ENCODE peak calls at places on chromosomes 6 and 20, in five cellular contexts. F is H9, C is upper lobe of right lung, W is endodermal cell, D is fibroblast of pulmonary artery. Q is an unnamed sample.

GRCh38 chr6:33427585-33428218 is 7.8 kb downstream of the SYNGAP1 start:
- DNase-seq in D (no peak), W (peak), F (peak), C (peak), Q (peak)

GRCh38 chr6:127515234-127515793 is 3.8 kb downstream of the MTCL3 start:
- DNase-seq in C (no peak), D (peak), W (peak), F (peak), Q (no peak)

GRCh38 chr6:85360794-85361642 is 88.9 kb upstream of the NT5E start:
- DNase-seq in F (no peak), W (no peak), D (peak), C (no peak), Q (no peak)

GRCh38 chr6:166939276-166939816 is 17.0 kb downstream of the RNASET2 start:
- DNase-seq in F (no peak), C (no peak), W (no peak), D (no peak), Q (no peak)

GRCh38 chr20:45938727-45939438 is 4.4 kb downstream of the PCIF1 start:
- DNase-seq in D (no peak), F (peak), W (peak), C (no peak), Q (no peak)

GRCh38 chr6:114987281-114987680 is 644.5 kb upstream of the HS3ST5 start:
- DNase-seq in D (no peak), C (no peak), F (no peak), W (no peak), Q (no peak)

GRCh38 chr6:12555781-12556180 is 160.8 kb upstream of the PHACTR1 start:
- DNase-seq in W (no peak), D (no peak), C (no peak), F (no peak), Q (no peak)

GRCh38 chr6:28537509-28538140 is 11.9 kb downstream of the GPX5 start:
- DNase-seq in F (peak), D (no peak), W (peak), C (no peak), Q (peak)

GRCh38 chr6:110414669-110415296 is 592 bp downstream of the DDO start:
- DNase-seq in W (no peak), C (peak), F (no peak), D (no peak), Q (no peak)

GRCh38 chr6:134512946-134513345 is 195.0 kb upstream of the SGK1 start:
- DNase-seq in F (no peak), C (no peak), W (no peak), D (peak), Q (no peak)

GRCh38 chr6:151379933-151380847 is 11.2 kb downstream of the ZBTB2 start:
- DNase-seq in F (no peak), C (no peak), W (peak), D (no peak), Q (no peak)

GRCh38 chr20:23526850-23527249 is 35.9 kb downstream of the CST8 start:
- DNase-seq in F (no peak), W (no peak), D (no peak), C (no peak), Q (no peak)

GRCh38 chr20:53413188-53413631 is 180.4 kb downstream of the ZNF217 start:
- DNase-seq in C (peak), F (peak), D (no peak), W (peak), Q (peak)
- TF ChIP-seq CTCF in C (peak), F (peak), D (peak), W (peak), Q (peak)

GRCh38 chr6:19849736-19850135 is 12.6 kb downstream of the ID4 start:
- DNase-seq in W (no peak), D (no peak), C (no peak), F (no peak), Q (no peak)

GRCh38 chr6:19855510-19855909 is 18.3 kb downstream of the ID4 start:
- DNase-seq in F (no peak), W (no peak), C (no peak), D (no peak), Q (no peak)

GRCh38 chr6:19849196-19849595 is 12.0 kb downstream of the ID4 start:
- DNase-seq in C (no peak), F (no peak), W (no peak), D (no peak), Q (no peak)

GRCh38 chr6:19851273-19852089 is 14.3 kb downstream of the ID4 start:
- DNase-seq in C (no peak), D (peak), W (peak), F (peak), Q (no peak)

DNA sequence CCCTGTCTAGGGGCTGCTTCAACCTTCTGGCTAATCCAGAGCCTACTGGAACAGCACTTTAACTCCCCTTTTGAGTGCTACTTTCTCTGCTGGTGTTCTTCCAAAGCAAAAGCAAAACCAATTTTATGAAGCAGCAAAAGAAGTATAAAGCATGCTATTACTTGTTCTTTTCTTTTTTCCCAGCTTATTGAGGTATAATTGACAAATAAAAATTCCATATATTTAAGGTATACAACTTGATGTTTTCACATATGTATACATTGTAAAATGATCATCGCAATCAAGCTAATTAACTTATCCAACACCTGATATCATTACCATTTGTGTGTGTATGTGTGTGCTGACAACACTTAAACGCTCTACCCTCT is 14.9 kb downstream of the ID4 start:
- DNase-seq in C (no peak), W (no peak), D (no peak), F (no peak), Q (no peak)
- TF ChIP-seq CTCF in C (no peak), W (no peak), D (no peak), F (no peak), Q (no peak)

GRCh38 chr6:71478834-71479541 is 190.4 kb downstream of the OGFRL1 start:
- DNase-seq in D (peak), F (no peak), W (no peak), C (no peak), Q (no peak)
- TF ChIP-seq CTCF in D (no peak), F (no peak), W (no peak), C (no peak), Q (no peak)

DNA sequence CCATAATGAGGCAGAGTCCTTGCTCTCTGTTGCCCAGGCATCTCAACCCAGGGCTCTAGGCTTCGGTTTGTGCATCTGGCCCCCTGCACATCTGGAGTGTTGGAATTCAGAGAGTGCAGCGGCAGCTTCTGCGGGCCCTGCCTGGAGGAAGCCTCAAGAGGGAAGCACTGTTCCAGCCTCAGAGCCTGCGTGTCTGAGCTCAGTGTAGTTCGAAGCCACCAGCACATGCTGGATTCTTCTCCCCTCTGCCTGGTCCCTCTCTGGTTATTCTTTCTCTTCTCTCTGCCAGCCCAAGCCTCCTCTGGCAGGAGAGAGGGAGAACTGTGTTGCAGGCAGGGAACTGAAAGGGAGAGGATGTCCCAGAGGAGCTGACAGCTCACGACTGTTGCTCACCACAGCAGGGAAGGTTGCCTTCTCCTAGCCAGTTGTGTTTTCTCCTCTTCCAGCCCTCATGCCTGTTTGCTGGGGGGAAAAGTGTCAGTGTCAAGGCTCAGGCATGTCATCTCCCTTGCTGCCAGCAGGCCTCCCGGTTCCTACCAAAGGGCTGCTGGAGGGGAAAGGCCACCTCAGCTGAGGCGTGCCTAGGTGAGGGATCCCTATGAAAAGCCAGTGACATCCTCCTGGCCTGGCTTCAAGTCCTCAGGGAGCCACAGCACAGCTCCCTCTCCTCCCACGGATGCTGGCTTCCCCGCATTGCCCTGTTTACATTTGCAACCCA is 126.0 kb upstream of the LRFN2 start:
- DNase-seq in F (no peak), W (peak), C (no peak), D (no peak), Q (no peak)
- TF ChIP-seq CTCF in F (peak), W (peak), C (no peak), D (no peak), Q (no peak)

Q was measured in mesothelial cell of epicardium.